ENCODE peak calls at places on chromosome 19, in four cellular contexts. One of them, this sample, is unnamed.

GRCh38 chr19:4600082-4600481 is 39.2 kb upstream of the TNFAIP8L1 start:
- DNase-seq in Peyer's patch: no peak
- DNase-seq in psoas muscle: no peak
- DNase-seq in cardiac muscle cell: no peak
- DNase-seq in this sample: no peak

GRCh38 chr19:36245210-36246005 is 30.5 kb downstream of the ZNF146 start:
- DNase-seq in Peyer's patch: no peak
- DNase-seq in psoas muscle: no peak
- DNase-seq in cardiac muscle cell: no peak
- DNase-seq in this sample: no peak

GRCh38 chr19:33302175-33302973 is at the start of gene CEBPA:
- DNase-seq in Peyer's patch: peak
- DNase-seq in psoas muscle: peak
- DNase-seq in cardiac muscle cell: peak
- DNase-seq in this sample: no peak

GRCh38 chr19:33350538-33351309 is 22.8 kb upstream of the CEBPG start:
- DNase-seq in Peyer's patch: no peak
- DNase-seq in psoas muscle: peak
- DNase-seq in cardiac muscle cell: no peak
- DNase-seq in this sample: peak

GRCh38 chr19:47698631-47699359 is 14.4 kb upstream of the EHD2 start:
- DNase-seq in Peyer's patch: no peak
- DNase-seq in psoas muscle: peak
- DNase-seq in cardiac muscle cell: no peak
- DNase-seq in this sample: no peak

GRCh38 chr19:58545286-58546068 is 1.6 kb downstream of the TRIM28 start:
- DNase-seq in Peyer's patch: no peak
- DNase-seq in psoas muscle: no peak
- DNase-seq in cardiac muscle cell: no peak
- DNase-seq in this sample: no peak

GRCh38 chr19:4297901-4298771 is 4.1 kb downstream of the TMIGD2 start:
- DNase-seq in Peyer's patch: no peak
- DNase-seq in psoas muscle: no peak
- DNase-seq in cardiac muscle cell: no peak
- DNase-seq in this sample: no peak

GRCh38 chr19:45584332-45585157 is at the start of gene OPA3:
- DNase-seq in Peyer's patch: peak
- DNase-seq in psoas muscle: peak
- DNase-seq in cardiac muscle cell: peak
- DNase-seq in this sample: peak

GRCh38 chr19:55345818-55346724 is 6.4 kb downstream of the KMT5C start:
- DNase-seq in Peyer's patch: peak
- DNase-seq in psoas muscle: peak
- DNase-seq in cardiac muscle cell: no peak
- DNase-seq in this sample: no peak

GRCh38 chr19:58279925-58280316 is 1.2 kb downstream of the ZNF8 start:
- DNase-seq in Peyer's patch: no peak
- DNase-seq in psoas muscle: no peak
- DNase-seq in cardiac muscle cell: no peak
- DNase-seq in this sample: peak

GRCh38 chr19:47005164-47005641 is 14.4 kb upstream of the NPAS1 start:
- DNase-seq in Peyer's patch: no peak
- DNase-seq in psoas muscle: no peak
- DNase-seq in cardiac muscle cell: no peak
- DNase-seq in this sample: no peak

GRCh38 chr19:14053032-14053431 is 8.8 kb downstream of the PALM3 start:
- DNase-seq in Peyer's patch: no peak
- DNase-seq in psoas muscle: no peak
- DNase-seq in cardiac muscle cell: no peak
- DNase-seq in this sample: no peak

GRCh38 chr19:48745208-48745995 is 1.3 kb downstream of the IZUMO1 start:
- DNase-seq in Peyer's patch: peak
- DNase-seq in psoas muscle: peak
- DNase-seq in cardiac muscle cell: peak
- DNase-seq in this sample: no peak

GRCh38 chr19:1237027-1237659 is 662 bp downstream of the CBARP start:
- DNase-seq in Peyer's patch: no peak
- DNase-seq in psoas muscle: no peak
- DNase-seq in cardiac muscle cell: no peak
- DNase-seq in this sample: no peak

GRCh38 chr19:1234670-1235380 is 3.0 kb downstream of the CBARP start:
- DNase-seq in Peyer's patch: no peak
- DNase-seq in psoas muscle: no peak
- DNase-seq in cardiac muscle cell: no peak
- DNase-seq in this sample: no peak

GRCh38 chr19:1237754-1238372 is at the start of gene CBARP:
- DNase-seq in Peyer's patch: peak
- DNase-seq in psoas muscle: no peak
- DNase-seq in cardiac muscle cell: peak
- DNase-seq in this sample: no peak

GRCh38 chr19:1235625-1236538 is 1.9 kb downstream of the CBARP start:
- DNase-seq in Peyer's patch: no peak
- DNase-seq in psoas muscle: no peak
- DNase-seq in cardiac muscle cell: no peak
- DNase-seq in this sample: no peak

DNA sequence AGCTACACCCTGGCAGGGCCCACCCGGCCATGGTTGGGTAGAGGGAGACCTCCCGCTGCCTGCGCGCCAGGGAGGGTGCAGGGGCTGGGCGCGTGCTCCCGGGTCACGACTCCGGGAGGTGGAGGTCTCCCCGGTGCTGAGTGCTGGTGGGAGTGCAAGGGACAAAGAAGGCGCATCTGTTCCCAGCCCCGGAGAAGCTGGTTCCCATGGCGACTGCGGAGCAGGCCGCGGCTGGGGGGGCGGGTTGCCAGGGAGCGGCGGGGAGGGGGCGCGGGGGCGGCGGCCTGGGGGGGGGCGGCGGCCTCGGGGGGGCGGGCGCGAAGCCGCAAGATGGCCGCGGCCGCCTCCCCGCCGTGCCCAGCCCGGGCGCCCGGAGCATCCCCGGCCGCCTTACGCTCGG is 1.2 kb downstream of the CBARP start:
- DNase-seq in Peyer's patch: no peak
- DNase-seq in psoas muscle: no peak
- DNase-seq in cardiac muscle cell: no peak
- DNase-seq in this sample: no peak
- H3K27ac ChIP-seq in Peyer's patch: no peak
- H3K27ac ChIP-seq in psoas muscle: no peak
- H3K27ac ChIP-seq in cardiac muscle cell: no peak
- H3K27ac ChIP-seq in this sample: no peak

DNA sequence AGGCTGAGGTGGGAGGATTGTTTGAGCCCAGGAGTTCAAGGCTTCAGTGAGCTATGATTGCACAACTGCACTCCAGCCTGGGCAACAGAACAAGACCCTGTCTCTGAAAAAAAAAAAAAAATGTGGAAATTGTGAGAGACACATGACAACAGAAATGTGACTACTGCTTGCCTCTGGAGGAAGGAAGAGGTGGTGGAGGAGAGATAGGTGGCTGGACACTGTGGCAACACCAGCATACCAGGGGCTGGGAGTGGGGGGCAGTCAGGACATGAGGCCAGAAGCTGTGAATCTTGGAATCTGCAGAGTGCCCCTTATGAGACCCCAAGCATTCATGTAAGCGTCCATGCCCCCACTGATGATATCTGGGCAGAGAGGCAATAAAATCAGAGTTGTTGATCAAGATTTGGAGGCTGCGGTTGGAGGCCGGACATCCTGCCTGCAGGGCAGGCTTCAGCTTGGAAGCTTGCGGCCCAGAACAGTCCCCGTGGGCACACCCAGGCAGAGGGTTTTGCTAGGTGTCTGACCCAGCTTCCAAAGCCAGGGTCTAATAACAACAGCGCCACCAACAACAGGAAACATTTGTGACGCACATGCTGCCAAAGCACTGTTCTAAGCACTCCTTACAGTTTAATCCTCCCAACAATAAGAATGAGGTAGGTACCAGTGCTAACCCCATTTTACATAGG is 16.9 kb downstream of the FAM187B start:
- DNase-seq in Peyer's patch: peak
- DNase-seq in psoas muscle: peak
- DNase-seq in cardiac muscle cell: no peak
- DNase-seq in this sample: no peak
- H3K27ac ChIP-seq in Peyer's patch: peak
- H3K27ac ChIP-seq in psoas muscle: no peak
- H3K27ac ChIP-seq in cardiac muscle cell: no peak
- H3K27ac ChIP-seq in this sample: no peak

GRCh38 chr19:3131168-3131567 is 4.7 kb upstream of the GNA15 start:
- DNase-seq in Peyer's patch: no peak
- DNase-seq in psoas muscle: peak
- DNase-seq in cardiac muscle cell: no peak
- DNase-seq in this sample: no peak
- H3K27ac ChIP-seq in Peyer's patch: no peak
- H3K27ac ChIP-seq in psoas muscle: no peak
- H3K27ac ChIP-seq in cardiac muscle cell: no peak
- H3K27ac ChIP-seq in this sample: no peak

DNA sequence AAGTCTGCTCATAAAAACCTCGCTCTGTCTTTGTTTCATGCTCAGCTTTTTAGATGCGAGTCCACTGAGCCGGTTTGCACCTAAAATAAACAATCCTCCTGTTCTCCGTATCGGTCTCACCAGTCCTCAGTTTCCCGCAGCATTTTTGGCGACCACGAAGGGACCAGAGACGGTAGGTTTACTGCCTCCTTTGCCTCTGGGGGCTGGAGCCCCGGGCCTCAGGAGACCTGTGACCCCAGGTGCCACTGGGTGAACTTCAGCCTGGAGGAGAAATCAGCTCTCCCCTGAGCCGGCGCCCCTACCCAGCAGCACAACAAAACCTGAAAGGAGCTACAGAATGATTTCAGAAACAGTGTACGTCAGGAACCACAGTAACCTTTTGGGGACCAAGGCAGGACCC is 8.1 kb downstream of the SIGLEC11 start:
- DNase-seq in Peyer's patch: no peak
- DNase-seq in psoas muscle: no peak
- DNase-seq in cardiac muscle cell: no peak
- DNase-seq in this sample: no peak
- H3K27ac ChIP-seq in Peyer's patch: no peak
- H3K27ac ChIP-seq in psoas muscle: no peak
- H3K27ac ChIP-seq in cardiac muscle cell: no peak
- H3K27ac ChIP-seq in this sample: no peak

GRCh38 chr19:2270157-2270571 is 11.8 kb downstream of the PEAK3 start:
- DNase-seq in Peyer's patch: peak
- DNase-seq in psoas muscle: peak
- DNase-seq in cardiac muscle cell: no peak
- DNase-seq in this sample: no peak

GRCh38 chr19:2271516-2272103 is 10.4 kb downstream of the PEAK3 start:
- DNase-seq in Peyer's patch: no peak
- DNase-seq in psoas muscle: peak
- DNase-seq in cardiac muscle cell: no peak
- DNase-seq in this sample: no peak

GRCh38 chr19:2268861-2269243 is 12.6 kb upstream of the JSRP1 start:
- DNase-seq in Peyer's patch: no peak
- DNase-seq in psoas muscle: no peak
- DNase-seq in cardiac muscle cell: no peak
- DNase-seq in this sample: no peak

GRCh38 chr19:2269244-2270156 is 12.5 kb downstream of the PEAK3 start:
- DNase-seq in Peyer's patch: peak
- DNase-seq in psoas muscle: peak
- DNase-seq in cardiac muscle cell: peak
- DNase-seq in this sample: peak

GRCh38 chr19:2270572-2271515 is 11.1 kb downstream of the PEAK3 start:
- DNase-seq in Peyer's patch: peak
- DNase-seq in psoas muscle: peak
- DNase-seq in cardiac muscle cell: peak
- DNase-seq in this sample: no peak
- H3K27ac ChIP-seq in Peyer's patch: peak
- H3K27ac ChIP-seq in psoas muscle: peak
- H3K27ac ChIP-seq in cardiac muscle cell: peak
- H3K27ac ChIP-seq in this sample: peak

GRCh38 chr19:16293133-16294085 is 31.2 kb upstream of the KLF2 start:
- DNase-seq in Peyer's patch: peak
- DNase-seq in psoas muscle: peak
- DNase-seq in cardiac muscle cell: no peak
- DNase-seq in this sample: no peak
- H3K27ac ChIP-seq in Peyer's patch: peak
- H3K27ac ChIP-seq in psoas muscle: peak
- H3K27ac ChIP-seq in cardiac muscle cell: peak
- H3K27ac ChIP-seq in this sample: no peak

DNA sequence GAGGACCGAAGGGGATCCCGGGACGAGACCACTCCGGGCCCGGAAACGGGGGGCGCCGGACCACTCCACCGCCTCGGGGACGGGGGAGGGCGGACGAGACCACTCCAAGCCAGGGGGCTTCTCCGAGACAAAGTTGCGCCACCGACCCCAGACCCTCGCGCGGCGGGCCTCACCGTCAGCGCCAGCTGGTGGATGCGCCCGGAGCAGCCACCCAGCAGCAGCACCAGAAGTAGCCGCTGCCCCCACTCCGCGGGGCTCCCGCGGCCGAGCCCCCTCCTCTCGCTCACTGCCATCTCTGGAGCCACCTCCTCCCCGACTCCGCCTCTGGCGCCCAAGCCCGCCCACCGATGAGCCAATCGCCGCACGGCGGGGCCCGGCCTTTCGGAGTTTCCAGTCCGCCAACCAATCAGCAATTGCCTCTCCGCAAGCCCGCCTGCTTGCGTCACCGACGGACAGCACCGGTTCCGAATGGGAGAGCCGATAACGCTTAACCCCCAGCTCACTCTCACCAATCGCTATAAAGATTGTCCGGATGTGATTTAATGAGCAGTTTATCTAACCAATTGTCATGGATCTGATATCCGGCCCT is at the start of gene GPR108:
- DNase-seq in Peyer's patch: peak
- DNase-seq in psoas muscle: peak
- DNase-seq in cardiac muscle cell: peak
- DNase-seq in this sample: peak
- H3K27ac ChIP-seq in Peyer's patch: peak
- H3K27ac ChIP-seq in psoas muscle: peak
- H3K27ac ChIP-seq in cardiac muscle cell: peak
- H3K27ac ChIP-seq in this sample: peak

This sample was measured in epithelial cell of prostate.